ENCODE peak calls at places on chromosome 16, in nine cellular contexts. Q, C, J, E, T, D, L, W and K are unnamed samples.
A peak's percentile ranks its signal among the peaks of the same experiment; 100 is the strongest.

GRCh38 chr16:58378401-58378800 is 13.9 kb upstream of the GINS3 start:
- DNase-seq in Q (no peak), C (no peak), J (no peak), E (no peak), T (no peak), D (no peak), L (no peak), W (no peak), K (no peak)

GRCh38 chr16:89319883-89320716 is 102.6 kb downstream of the ZNF778 start:
- DNase-seq in Q (no peak), C (peak; percentile 96), J (no peak), E (no peak), T (no peak), D (no peak), L (peak; percentile 78), W (no peak), K (peak; percentile 99)

GRCh38 chr16:89805136-89805905 is 11.1 kb downstream of the FANCA start:
- DNase-seq in Q (no peak), C (peak; percentile 46), J (no peak), E (no peak), T (no peak), D (no peak), L (peak; percentile 77), W (no peak), K (peak; percentile 81)

GRCh38 chr16:57930533-57930932 is 40.4 kb downstream of the CNGB1 start:
- DNase-seq in Q (no peak), C (no peak), J (no peak), E (no peak), T (no peak), D (no peak), L (no peak), W (no peak), K (no peak)

GRCh38 chr16:55605756-55606155 is 39.3 kb downstream of the CAPNS2 start:
- DNase-seq in Q (no peak), C (no peak), J (no peak), E (no peak), T (no peak), D (no peak), L (no peak), W (no peak), K (no peak)

GRCh38 chr16:86635926-86636325 is 57.6 kb downstream of the FOXL1 start:
- DNase-seq in Q (no peak), C (no peak), J (no peak), E (no peak), T (no peak), D (no peak), L (no peak), W (no peak), K (no peak)

GRCh38 chr16:88941051-88941932 is 35.7 kb downstream of the CBFA2T3 start:
- DNase-seq in Q (no peak), C (no peak), J (no peak), E (no peak), T (peak; percentile 66), D (no peak), L (no peak), W (no peak), K (no peak)

GRCh38 chr16:89113661-89114060 is 20.0 kb downstream of the ACSF3 start:
- DNase-seq in Q (no peak), C (no peak), J (no peak), E (no peak), T (no peak), D (no peak), L (no peak), W (no peak), K (no peak)

GRCh38 chr16:88298882-88299745 is 83.6 kb upstream of the ZNF469 start:
- DNase-seq in Q (no peak), C (peak; percentile 41), J (no peak), E (no peak), T (no peak), D (no peak), L (no peak), W (no peak), K (no peak)

GRCh38 chr16:4830408-4830807 is 16.7 kb downstream of the GLYR1 start:
- DNase-seq in Q (no peak), C (no peak), J (no peak), E (no peak), T (no peak), D (no peak), L (no peak), W (no peak), K (no peak)

GRCh38 chr16:50653633-50654524 is 27.2 kb downstream of the SNX20 start:
- DNase-seq in Q (no peak), C (no peak), J (no peak), E (no peak), T (no peak), D (no peak), L (no peak), W (no peak), K (no peak)

GRCh38 chr16:19907161-19907992 is 22.7 kb upstream of the GPRC5B start:
- DNase-seq in Q (peak; percentile 52), C (peak; percentile 71), J (peak; percentile 50), E (peak; percentile 51), T (peak; percentile 84), D (peak; percentile 18), L (peak; percentile 68), W (peak; percentile 53), K (peak; percentile 40)

GRCh38 chr16:49608095-49608494 is 234.5 kb downstream of the C16orf78 start:
- DNase-seq in Q (no peak), C (no peak), J (no peak), E (no peak), T (peak; percentile 51), D (no peak), L (no peak), W (no peak), K (no peak)

GRCh38 chr16:70737377-70738082 is 51.7 kb upstream of the MTSS2 start:
- DNase-seq in Q (peak; percentile 30), C (peak; percentile 93), J (peak; percentile 38), E (no peak), T (no peak), D (peak; percentile 63), L (peak; percentile 100), W (no peak), K (no peak)

GRCh38 chr16:53220585-53220984 is 165.8 kb downstream of the CHD9 start:
- DNase-seq in Q (no peak), C (peak; percentile 66), J (no peak), E (no peak), T (peak; percentile 20), D (no peak), L (no peak), W (no peak), K (no peak)

GRCh38 chr16:86566601-86566965 is at the start of gene FOXC2:
- DNase-seq in Q (no peak), C (peak; percentile 93), J (peak; percentile 29), E (no peak), T (peak; percentile 82), D (no peak), L (peak; percentile 97), W (peak; percentile 84), K (peak; percentile 54)

GRCh38 chr16:76277099-76278030 is at the start of gene CNTNAP4:
- DNase-seq in Q (no peak), C (no peak), J (no peak), E (no peak), T (peak; percentile 28), D (no peak), L (peak; percentile 6), W (no peak), K (no peak)

GRCh38 chr16:25256821-25257503 is 683 bp downstream of the ZKSCAN2 start:
- DNase-seq in Q (peak; percentile 5), C (peak; percentile 51), J (no peak), E (no peak), T (no peak), D (no peak), L (no peak), W (no peak), K (no peak)

GRCh38 chr16:78443780-78444422 is 344.4 kb downstream of the WWOX start:
- DNase-seq in Q (no peak), C (peak; percentile 30), J (no peak), E (no peak), T (no peak), D (no peak), L (peak; percentile 60), W (no peak), K (no peak)

GRCh38 chr16:50585331-50585776 is 37.2 kb downstream of the NKD1 start:
- DNase-seq in Q (no peak), C (no peak), J (no peak), E (no peak), T (no peak), D (no peak), L (peak; percentile 58), W (no peak), K (no peak)

GRCh38 chr16:56617212-56618085 is 8.1 kb upstream of the MT1E start:
- DNase-seq in Q (no peak), C (peak; percentile 66), J (peak; percentile 47), E (peak; percentile 29), T (no peak), D (no peak), L (peak; percentile 78), W (no peak), K (peak; percentile 60)

GRCh38 chr16:47045023-47045422 is 71.5 kb upstream of the DNAJA2 start:
- DNase-seq in Q (no peak), C (peak; percentile 6), J (no peak), E (no peak), T (no peak), D (no peak), L (peak; percentile 12), W (no peak), K (no peak)

GRCh38 chr16:11361751-11362742 is 16.8 kb downstream of the RMI2 start:
- DNase-seq in Q (no peak), C (no peak), J (no peak), E (no peak), T (no peak), D (no peak), L (no peak), W (no peak), K (no peak)

GRCh38 chr16:66476328-66477027 is 49.4 kb downstream of the BEAN1 start:
- DNase-seq in Q (no peak), C (peak; percentile 1), J (no peak), E (peak; percentile 37), T (peak; percentile 66), D (no peak), L (no peak), W (no peak), K (peak; percentile 98)

GRCh38 chr16:15836074-15836473 is 20.8 kb downstream of the MYH11 start:
- DNase-seq in Q (no peak), C (no peak), J (no peak), E (no peak), T (no peak), D (no peak), L (no peak), W (no peak), K (no peak)

GRCh38 chr16:10675221-10675620 is 19.5 kb downstream of the TEKT5 start:
- DNase-seq in Q (no peak), C (no peak), J (no peak), E (no peak), T (no peak), D (no peak), L (no peak), W (no peak), K (no peak)

GRCh38 chr16:81442220-81442908 is 2.2 kb upstream of the CMIP start:
- DNase-seq in Q (no peak), C (no peak), J (no peak), E (no peak), T (no peak), D (no peak), L (no peak), W (no peak), K (no peak)

GRCh38 chr16:6957676-6958075 is 375.0 kb upstream of the RBFOX1 start:
- DNase-seq in Q (no peak), C (no peak), J (no peak), E (no peak), T (no peak), D (no peak), L (no peak), W (no peak), K (no peak)

GRCh38 chr16:4477966-4478365 is 1.8 kb downstream of the HMOX2 start:
- DNase-seq in Q (no peak), C (peak; percentile 64), J (peak; percentile 6), E (no peak), T (no peak), D (no peak), L (peak; percentile 49), W (no peak), K (peak; percentile 45)

GRCh38 chr16:27528294-27528693 is 21.4 kb downstream of the GTF3C1 start:
- DNase-seq in Q (no peak), C (no peak), J (no peak), E (no peak), T (no peak), D (peak; percentile 89), L (no peak), W (no peak), K (no peak)

GRCh38 chr16:48335961-48336360 is 49.3 kb downstream of the SIAH1 start:
- DNase-seq in Q (no peak), C (peak; percentile 77), J (no peak), E (no peak), T (no peak), D (no peak), L (peak; percentile 82), W (no peak), K (peak; percentile 80)